ENCODE peak calls at places on chromosomes 16 and 17, in four cellular contexts. P, U, V and Z are unnamed samples.

GRCh38 chr17:71631483-71631882 is 489.3 kb upstream of the SOX9 start:
- DNase-seq in U (peak; percentile 16), P (no peak), V (no peak), Z (no peak)

GRCh38 chr16:70638814-70639792 is 7.3 kb upstream of the IL34 start:
- DNase-seq in V (no peak), P (no peak), U (peak; percentile 85), Z (no peak)

GRCh38 chr17:74972107-74972972 is at the start of gene HID1:
- DNase-seq in P (peak; percentile 89), U (peak; percentile 17), V (peak; percentile 77), Z (peak; percentile 68)

GRCh38 chr16:8721693-8722348 is 47.4 kb downstream of the ABAT start:
- DNase-seq in V (no peak), U (no peak), P (no peak), Z (no peak)

GRCh38 chr16:82949016-82949415 is 322.2 kb downstream of the CDH13 start:
- DNase-seq in V (no peak), U (no peak), P (no peak), Z (no peak)

GRCh38 chr16:29994613-29995329 is 646 bp downstream of the HIRIP3 start:
- DNase-seq in P (peak; percentile 70), U (peak; percentile 53), V (peak; percentile 86), Z (no peak)

GRCh38 chr16:68993885-68994284 is 111.6 kb upstream of the HAS3 start:
- DNase-seq in V (no peak), P (no peak), U (peak; percentile 79), Z (no peak)

GRCh38 chr17:44155488-44155887 is 13.8 kb downstream of the HROB start:
- DNase-seq in U (no peak), P (no peak), V (no peak), Z (no peak)

GRCh38 chr16:50928065-50928464 is 186.2 kb downstream of the CYLD start:
- DNase-seq in V (no peak), U (no peak), P (no peak), Z (no peak)

GRCh38 chr17:17523001-17523713 is 27.0 kb upstream of the RASD1 start:
- DNase-seq in P (no peak), V (no peak), U (no peak), Z (no peak)